ENCODE peak calls at places on chromosome 19, in five cellular contexts. One of them, this sample, is unnamed.

GRCh38 chr19:32599736-32600157 is 18.8 kb downstream of the PDCD5 start:
- DNase-seq in lung microvascular endothelial cell: peak
- DNase-seq in tibial artery: no peak
- DNase-seq in Ammon's horn: peak
- DNase-seq in effector memory CD4-positive, alpha-beta T cell: peak
- DNase-seq in this sample: peak

GRCh38 chr19:53961523-53962345 is 1.0 kb upstream of the CACNG8 start:
- DNase-seq in lung microvascular endothelial cell: peak
- DNase-seq in effector memory CD4-positive, alpha-beta T cell: no peak
- DNase-seq in tibial artery: no peak
- DNase-seq in Ammon's horn: no peak
- DNase-seq in this sample: no peak

GRCh38 chr19:16293133-16294085 is 31.2 kb upstream of the KLF2 start:
- DNase-seq in effector memory CD4-positive, alpha-beta T cell: no peak
- DNase-seq in tibial artery: peak
- DNase-seq in Ammon's horn: no peak
- DNase-seq in lung microvascular endothelial cell: peak
- DNase-seq in this sample: peak

GRCh38 chr19:623974-624373 is 9.4 kb downstream of the POLRMT start:
- DNase-seq in effector memory CD4-positive, alpha-beta T cell: no peak
- DNase-seq in lung microvascular endothelial cell: peak
- DNase-seq in Ammon's horn: no peak
- DNase-seq in tibial artery: no peak
- DNase-seq in this sample: no peak

GRCh38 chr19:2887391-2887914 is 13.3 kb upstream of the ZNF57 start:
- DNase-seq in effector memory CD4-positive, alpha-beta T cell: no peak
- DNase-seq in tibial artery: no peak
- DNase-seq in lung microvascular endothelial cell: peak
- DNase-seq in Ammon's horn: peak
- DNase-seq in this sample: peak

GRCh38 chr19:18484992-18485391 is 36.9 kb downstream of the ELL start:
- DNase-seq in effector memory CD4-positive, alpha-beta T cell: no peak
- DNase-seq in lung microvascular endothelial cell: no peak
- DNase-seq in Ammon's horn: no peak
- DNase-seq in tibial artery: no peak
- DNase-seq in this sample: no peak

GRCh38 chr19:39845621-39846175 is 481 bp downstream of the FBL start:
- DNase-seq in tibial artery: no peak
- DNase-seq in effector memory CD4-positive, alpha-beta T cell: no peak
- DNase-seq in lung microvascular endothelial cell: peak
- DNase-seq in Ammon's horn: no peak
- DNase-seq in this sample: peak

GRCh38 chr19:4730740-4731171 is 7.1 kb upstream of the DPP9 start:
- DNase-seq in lung microvascular endothelial cell: no peak
- DNase-seq in effector memory CD4-positive, alpha-beta T cell: peak
- DNase-seq in Ammon's horn: no peak
- DNase-seq in tibial artery: no peak
- DNase-seq in this sample: no peak

GRCh38 chr19:10660346-10660745 is 6.2 kb downstream of the ILF3 start:
- DNase-seq in Ammon's horn: no peak
- DNase-seq in tibial artery: no peak
- DNase-seq in lung microvascular endothelial cell: no peak
- DNase-seq in effector memory CD4-positive, alpha-beta T cell: no peak
- DNase-seq in this sample: no peak

GRCh38 chr19:38162094-38162493 is 61.9 kb downstream of the DPF1 start:
- DNase-seq in lung microvascular endothelial cell: no peak
- DNase-seq in tibial artery: no peak
- DNase-seq in effector memory CD4-positive, alpha-beta T cell: no peak
- DNase-seq in Ammon's horn: no peak
- DNase-seq in this sample: no peak

GRCh38 chr19:41620171-41620570 is 6.7 kb downstream of the CEACAM4 start:
- DNase-seq in effector memory CD4-positive, alpha-beta T cell: no peak
- DNase-seq in Ammon's horn: no peak
- DNase-seq in lung microvascular endothelial cell: no peak
- DNase-seq in tibial artery: no peak
- DNase-seq in this sample: no peak

GRCh38 chr19:32189956-32190706 is 155.3 kb upstream of the ZNF507 start:
- DNase-seq in tibial artery: no peak
- DNase-seq in Ammon's horn: no peak
- DNase-seq in lung microvascular endothelial cell: no peak
- DNase-seq in effector memory CD4-positive, alpha-beta T cell: no peak
- DNase-seq in this sample: no peak

GRCh38 chr19:46621191-46622117 is 3.4 kb downstream of the PTGIR start:
- DNase-seq in effector memory CD4-positive, alpha-beta T cell: no peak
- DNase-seq in Ammon's horn: no peak
- DNase-seq in lung microvascular endothelial cell: no peak
- DNase-seq in tibial artery: no peak
- DNase-seq in this sample: no peak

This sample was measured in COLO829.